ENCODE peak calls at places on chromosomes 1 and 21, in eight cellular contexts. G is prostate gland, E is transverse colon, D is suprapubic skin, J is esophagus muscularis mucosa, M is HCT116, U is Panc1, R is H1. T is an unnamed sample. For H3K4me1, the result is how much of the 10 kb centered on the place peaks cover.

GRCh38 chr1:205068457-205069035 is 15.7 kb downstream of the TMEM81 start:
- DNase-seq in R (no peak), G (no peak), D (no peak), J (no peak), E (no peak), U (no peak), M (no peak), T (no peak)

GRCh38 chr1:119367332-119368124 is 1.1 kb upstream of the HAO2 start:
- DNase-seq in D (no peak), E (no peak), R (no peak), G (no peak), M (peak), U (peak), J (no peak), T (no peak)

GRCh38 chr1:211711313-211711712 is 35.9 kb upstream of the NEK2 start:
- DNase-seq in D (no peak), G (no peak), R (no peak), U (no peak), J (no peak), E (no peak), M (no peak), T (no peak)

GRCh38 chr1:113747376-113747775 is 11.9 kb downstream of the PHTF1 start:
- DNase-seq in G (no peak), M (no peak), R (no peak), E (no peak), D (no peak), U (no peak), J (no peak), T (no peak)

GRCh38 chr1:178341218-178341956 is 155.4 kb downstream of the CLEC20A start:
- DNase-seq in E (peak), G (peak), U (no peak), D (no peak), R (peak), M (peak), J (no peak), T (peak)

GRCh38 chr1:156214024-156214748 is 1.4 kb downstream of the PMF1 start:
- DNase-seq in U (no peak), D (no peak), G (no peak), R (no peak), M (peak), E (no peak), J (no peak), T (no peak)

GRCh38 chr1:115313173-115313572 is 24.9 kb downstream of the NGF start:
- DNase-seq in U (no peak), G (no peak), J (no peak), D (no peak), E (no peak), R (no peak), M (no peak), T (no peak)

GRCh38 chr1:195745170-195746009 is 862.9 kb downstream of the KCNT2 start:
- DNase-seq in G (no peak), M (no peak), R (no peak), E (no peak), D (no peak), U (no peak), J (no peak), T (no peak)

GRCh38 chr1:172180886-172181285 is 239.6 kb upstream of the C1orf105 start:
- DNase-seq in G (peak), J (no peak), E (peak), D (no peak), M (no peak), R (no peak), U (no peak), T (no peak)

GRCh38 chr1:56719171-56719570 is 74.1 kb downstream of the PRKAA2 start:
- DNase-seq in E (no peak), U (no peak), G (no peak), R (no peak), D (no peak), J (no peak), M (no peak), T (no peak)

GRCh38 chr1:162677607-162678371 is 45.5 kb downstream of the DDR2 start:
- DNase-seq in U (no peak), M (no peak), D (no peak), R (no peak), E (no peak), G (no peak), J (no peak), T (no peak)

GRCh38 chr1:202224453-202224852 is 30.9 kb downstream of the LGR6 start:
- DNase-seq in D (no peak), R (no peak), E (no peak), U (no peak), J (no peak), M (no peak), G (no peak), T (no peak)

GRCh38 chr1:54406339-54407181 is at the start of gene SSBP3:
- DNase-seq in M (peak), E (peak), U (no peak), D (peak), G (peak), R (peak), J (peak), T (peak)

GRCh38 chr1:156582388-156583022 is 3.0 kb downstream of the TTC24 start:
- DNase-seq in R (no peak), E (no peak), U (no peak), J (no peak), G (no peak), M (no peak), D (no peak), T (no peak)

GRCh38 chr1:196856053-196856452 is 31.8 kb upstream of the CFHR4 start:
- DNase-seq in U (no peak), G (no peak), M (no peak), J (no peak), E (no peak), R (no peak), D (no peak), T (no peak)

GRCh38 chr1:207925210-207925609 is 14.3 kb upstream of the CD34 start:
- DNase-seq in J (no peak), D (peak), G (peak), E (no peak), U (no peak), R (peak), M (no peak), T (peak)

GRCh38 chr21:41972511-41973205 is 18.8 kb upstream of the C2CD2 start:
- DNase-seq in M (no peak), R (peak), E (no peak), D (peak), U (no peak), J (peak), G (no peak), T (peak)

GRCh38 chr1:183991360-183992155 is 46.0 kb downstream of the COLGALT2 start:
- DNase-seq in D (no peak), J (no peak), R (no peak), U (no peak), E (no peak), M (no peak), G (no peak), T (no peak)

GRCh38 chr1:183987593-183988318 is 49.8 kb downstream of the COLGALT2 start:
- DNase-seq in J (no peak), R (no peak), U (no peak), D (no peak), M (no peak), G (no peak), E (no peak), T (no peak)

GRCh38 chr1:183989604-183990003 is 47.9 kb downstream of the COLGALT2 start:
- DNase-seq in M (no peak), R (no peak), G (no peak), D (no peak), J (no peak), U (no peak), E (no peak), T (no peak)

GRCh38 chr1:183986941-183987340 is 50.6 kb downstream of the COLGALT2 start:
- DNase-seq in D (no peak), M (no peak), G (no peak), U (no peak), E (no peak), R (no peak), J (no peak), T (no peak)

DNA sequence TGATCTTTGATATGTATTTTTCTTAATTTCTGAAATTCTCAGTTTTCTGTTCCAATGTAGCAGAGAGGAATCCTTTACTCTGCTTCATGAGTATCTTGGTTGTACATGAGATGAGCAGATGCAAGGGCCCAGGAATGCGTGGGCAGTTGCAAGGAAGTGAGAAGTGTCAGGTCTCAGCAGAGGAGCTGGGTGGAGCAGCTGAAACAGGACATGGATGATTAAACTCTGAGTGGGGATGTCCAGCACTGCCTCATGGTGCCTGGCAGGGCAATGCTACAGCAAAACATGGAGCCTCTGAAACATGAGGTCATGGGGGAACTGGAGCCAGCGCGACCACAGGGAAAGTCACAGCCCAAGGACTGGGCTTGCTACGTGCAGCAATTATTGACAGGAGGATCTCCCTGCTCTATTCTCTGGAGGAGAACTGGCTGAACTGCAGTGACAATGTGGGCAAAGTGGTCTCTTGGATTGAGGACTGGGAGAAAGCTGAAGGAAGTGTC is 48.4 kb downstream of the COLGALT2 start:
- DNase-seq in R (no peak), G (no peak), J (no peak), M (no peak), E (no peak), D (no peak), U (no peak), T (no peak)
- TF ChIP-seq POLR2AphosphoS5 in R (no peak), G (no peak), J (no peak), M (no peak), E (no peak), D (no peak), U (no peak), T (no peak)

GRCh38 chr1:160519542-160520435 is 3.3 kb downstream of the SLAMF6 start:
- DNase-seq in M (no peak), G (no peak), U (no peak), E (no peak), D (no peak), J (no peak), R (no peak), T (no peak)
- TF ChIP-seq CTCF in M (peak), G (no peak), U (no peak), E (peak), D (no peak), J (no peak), R (no peak), T (no peak)

DNA sequence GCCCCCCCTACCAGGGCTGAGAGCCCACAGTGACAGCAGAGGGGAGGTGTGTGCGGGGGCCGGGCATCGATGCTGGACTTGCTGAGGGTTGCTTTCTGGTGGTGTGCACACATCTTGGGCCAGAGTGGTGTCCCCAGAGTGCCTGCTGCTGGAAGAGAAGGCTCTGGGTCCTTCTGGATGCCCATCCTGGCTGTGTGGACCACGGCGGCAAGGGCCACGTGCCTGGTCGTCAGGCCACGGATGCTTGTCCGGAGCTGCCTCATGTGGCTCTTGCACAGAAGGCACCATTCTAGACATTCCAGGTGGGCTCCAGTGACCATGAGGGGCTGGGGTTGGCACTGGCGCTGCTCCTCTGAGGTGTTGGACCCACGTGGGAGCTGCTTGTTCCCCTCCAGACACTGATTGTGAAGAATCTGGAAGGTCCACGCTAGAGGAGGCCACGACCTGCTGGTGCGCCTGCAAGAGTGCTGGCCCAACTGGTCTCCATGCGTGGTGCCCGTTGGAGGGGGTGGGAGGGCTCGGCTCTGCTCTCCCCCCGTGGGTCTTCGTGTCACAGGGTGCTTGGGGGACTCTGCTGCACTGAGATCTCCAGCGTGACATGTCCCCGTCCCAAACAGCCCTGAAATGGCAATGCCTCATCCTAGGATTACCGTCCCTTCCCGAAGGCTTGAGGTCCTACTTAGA is 25.8 kb downstream of the SKI start:
- DNase-seq in M (no peak), D (no peak), E (no peak), U (no peak), G (no peak), R (no peak), J (no peak), T (no peak)
- H3K4me1 ChIP-seq in M (under half), D (half or more), E (under half), U (under half), G (half or more), R (under half), J (half or more), T (under half)

GRCh38 chr1:109826930-109827349 is 63.2 kb upstream of the EPS8L3 start:
- DNase-seq in J (no peak), E (no peak), G (no peak), R (no peak), U (no peak), M (no peak), D (no peak), T (no peak)
- TF ChIP-seq POLR2AphosphoS5 in J (no peak), E (no peak), G (no peak), R (no peak), U (no peak), M (no peak), D (no peak), T (no peak)

DNA sequence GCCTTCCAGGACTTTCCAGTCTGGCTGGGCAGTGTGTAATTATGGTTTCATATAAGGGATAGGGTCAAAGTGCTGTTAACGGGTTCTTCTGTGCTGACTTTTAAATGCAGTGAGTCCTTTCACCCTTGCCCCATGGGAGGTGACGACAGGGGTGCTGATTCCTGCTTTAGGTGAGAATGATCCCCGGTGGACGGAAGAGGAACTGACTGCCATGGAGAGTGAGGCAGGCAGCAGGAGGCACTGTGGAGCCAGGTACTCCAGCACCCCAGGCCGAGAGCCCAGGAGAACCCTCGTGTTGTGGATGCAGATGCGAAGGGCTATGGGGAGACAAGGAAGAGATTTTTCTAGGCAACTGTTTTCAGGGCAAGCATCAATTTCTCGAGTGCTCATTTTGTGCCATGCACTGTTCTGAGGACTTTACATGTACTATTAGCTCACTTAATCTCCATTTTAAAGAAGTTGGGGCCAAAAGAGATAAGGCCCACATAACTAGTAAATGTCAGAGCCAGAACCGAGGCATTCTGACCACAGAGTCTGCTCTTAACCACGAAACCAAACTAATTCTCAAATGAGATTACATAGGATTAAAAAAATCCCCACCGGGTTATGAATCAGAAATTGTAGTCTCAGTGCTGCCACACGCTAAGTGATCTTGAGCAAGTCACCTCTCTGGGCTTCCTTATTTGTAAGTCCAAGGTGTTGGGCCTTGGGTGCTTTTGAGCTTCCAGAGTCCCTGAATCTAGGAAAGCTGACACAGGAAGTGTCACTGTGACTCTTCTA is 28.2 kb downstream of the STPG1 start:
- DNase-seq in D (peak), U (no peak), E (no peak), G (no peak), J (peak), M (no peak), R (peak), T (peak)
- TF ChIP-seq CTCF in D (no peak), U (peak), E (peak), G (peak), J (no peak), M (peak), R (peak), T (no peak)

T was measured in breast epithelium.